ENCODE peak calls at places on chromosomes 7 and 10, in ten cellular contexts. D, S, T, Z, X, G, C, A, W and J are unnamed samples.
A peak's percentile ranks its signal among the peaks of the same experiment; 100 is the strongest.

GRCh38 chr7:3916146-3916545 is 615.1 kb downstream of the SDK1 start:
- DNase-seq in D (no peak), S (no peak), T (no peak), Z (no peak), X (peak; percentile 59), G (no peak), C (no peak), A (no peak), W (no peak), J (no peak)

GRCh38 chr10:110530131-110530831 is 32.6 kb downstream of the DUSP5 start:
- DNase-seq in D (peak; percentile 76), S (peak; percentile 45), T (no peak), Z (peak; percentile 63), X (peak; percentile 56), G (peak; percentile 84), C (peak; percentile 86), A (no peak), W (no peak), J (peak; percentile 78)

GRCh38 chr10:120511165-120511564 is 54.1 kb downstream of the PLPP4 start:
- DNase-seq in D (no peak), S (no peak), T (no peak), Z (no peak), X (peak; percentile 94), G (peak; percentile 26), C (no peak), A (no peak), W (no peak), J (no peak)

GRCh38 chr7:119761776-119762175 is 511.2 kb upstream of the KCND2 start:
- DNase-seq in D (no peak), S (no peak), T (no peak), Z (no peak), X (no peak), G (no peak), C (no peak), A (no peak), W (no peak), J (no peak)

GRCh38 chr7:140165422-140165821 is 11.4 kb downstream of the KDM7A start:
- DNase-seq in D (no peak), S (no peak), T (no peak), Z (no peak), X (peak; percentile 73), G (peak; percentile 83), C (no peak), A (no peak), W (no peak), J (no peak)

GRCh38 chr7:55438765-55439525 is 73.8 kb downstream of the LANCL2 start:
- DNase-seq in D (peak; percentile 79), S (no peak), T (no peak), Z (peak; percentile 75), X (peak; percentile 73), G (peak; percentile 35), C (peak; percentile 26), A (no peak), W (no peak), J (peak; percentile 69)

GRCh38 chr10:33335550-33335799 is 1.0 kb upstream of the NRP1 start:
- DNase-seq in D (peak; percentile 68), S (no peak), T (no peak), Z (no peak), X (no peak), G (no peak), C (peak; percentile 35), A (no peak), W (no peak), J (no peak)

GRCh38 chr7:1238363-1239331 is 6.0 kb downstream of the UNCX start:
- DNase-seq in D (no peak), S (no peak), T (no peak), Z (no peak), X (no peak), G (no peak), C (no peak), A (no peak), W (no peak), J (peak; percentile 32)

GRCh38 chr7:47342646-47343045 is 239.3 kb downstream of the TNS3 start:
- DNase-seq in D (no peak), S (no peak), T (no peak), Z (no peak), X (no peak), G (no peak), C (no peak), A (no peak), W (no peak), J (no peak)

GRCh38 chr7:30920021-30920583 is 8.4 kb downstream of the AQP1 start:
- DNase-seq in D (peak; percentile 33), S (no peak), T (no peak), Z (no peak), X (peak; percentile 50), G (peak; percentile 74), C (no peak), A (no peak), W (no peak), J (no peak)

GRCh38 chr10:132836248-132836831 is 50.4 kb upstream of the NKX6-2 start:
- DNase-seq in D (peak; percentile 69), S (no peak), T (no peak), Z (peak; percentile 85), X (no peak), G (peak; percentile 11), C (peak; percentile 50), A (no peak), W (no peak), J (peak; percentile 17)

GRCh38 chr7:37083311-37084096 is 359.2 kb upstream of the AOAH start:
- DNase-seq in D (peak; percentile 59), S (no peak), T (no peak), Z (peak; percentile 43), X (peak; percentile 60), G (peak; percentile 75), C (no peak), A (no peak), W (no peak), J (peak; percentile 80)

GRCh38 chr10:25707976-25708671 is 225.9 kb upstream of the MYO3A start:
- DNase-seq in D (no peak), S (no peak), T (no peak), Z (no peak), X (no peak), G (no peak), C (no peak), A (no peak), W (no peak), J (no peak)

GRCh38 chr7:64886956-64887545 is 16.0 kb upstream of the ZNF273 start:
- DNase-seq in D (no peak), S (no peak), T (no peak), Z (no peak), X (no peak), G (no peak), C (no peak), A (no peak), W (no peak), J (no peak)

GRCh38 chr10:31467791-31468535 is 148.9 kb downstream of the ZEB1 start:
- DNase-seq in D (peak; percentile 20), S (no peak), T (no peak), Z (peak; percentile 13), X (peak; percentile 20), G (no peak), C (peak; percentile 70), A (no peak), W (no peak), J (no peak)

GRCh38 chr7:101250324-101250723 is 5.4 kb upstream of the FIS1 start:
- DNase-seq in D (no peak), S (no peak), T (no peak), Z (no peak), X (no peak), G (no peak), C (no peak), A (no peak), W (no peak), J (no peak)

GRCh38 chr10:14583252-14583651 is 191.4 kb downstream of the FAM107B start:
- DNase-seq in D (no peak), S (no peak), T (peak; percentile 89), Z (no peak), X (no peak), G (no peak), C (no peak), A (no peak), W (no peak), J (no peak)

GRCh38 chr7:92158660-92159575 is 20.0 kb downstream of the LRRD1 start:
- DNase-seq in D (no peak), S (no peak), T (no peak), Z (no peak), X (peak; percentile 96), G (peak; percentile 93), C (no peak), A (no peak), W (no peak), J (no peak)

GRCh38 chr7:45638916-45639315 is 64.7 kb downstream of the ADCY1 start:
- DNase-seq in D (no peak), S (no peak), T (no peak), Z (no peak), X (no peak), G (no peak), C (no peak), A (no peak), W (no peak), J (no peak)

GRCh38 chr10:126876456-126876855 is 28.8 kb upstream of the DOCK1 start:
- DNase-seq in D (no peak), S (no peak), T (no peak), Z (no peak), X (peak; percentile 13), G (peak; percentile 15), C (no peak), A (no peak), W (no peak), J (no peak)

GRCh38 chr10:6203331-6204062 is 765 bp downstream of the PFKFB3 start:
- DNase-seq in D (peak; percentile 82), S (peak; percentile 77), T (peak; percentile 49), Z (peak; percentile 69), X (peak; percentile 56), G (peak; percentile 70), C (peak; percentile 90), A (peak; percentile 55), W (peak; percentile 59), J (peak; percentile 64)

GRCh38 chr10:48439031-48439430 is 132.6 kb downstream of the MAPK8 start:
- DNase-seq in D (no peak), S (no peak), T (no peak), Z (no peak), X (peak; percentile 82), G (peak; percentile 80), C (no peak), A (no peak), W (no peak), J (no peak)

GRCh38 chr10:132915411-132915810 is 27.0 kb downstream of the CFAP46 start:
- DNase-seq in D (peak; percentile 22), S (no peak), T (no peak), Z (no peak), X (no peak), G (no peak), C (no peak), A (no peak), W (no peak), J (no peak)

GRCh38 chr10:89373916-89374711 is 3.7 kb upstream of the IFIT1B start:
- DNase-seq in D (peak; percentile 70), S (no peak), T (no peak), Z (peak; percentile 75), X (peak; percentile 96), G (peak; percentile 96), C (no peak), A (peak; percentile 34), W (no peak), J (peak; percentile 84)

GRCh38 chr7:157987906-157988305 is 599.7 kb downstream of the PTPRN2 start:
- DNase-seq in D (no peak), S (no peak), T (no peak), Z (no peak), X (no peak), G (no peak), C (no peak), A (no peak), W (no peak), J (no peak)

GRCh38 chr7:7795736-7796135 is 77.3 kb upstream of the RPA3 start:
- DNase-seq in D (no peak), S (no peak), T (no peak), Z (no peak), X (peak; percentile 63), G (peak; percentile 73), C (no peak), A (no peak), W (no peak), J (no peak)

GRCh38 chr10:43377393-43377883 is 6.0 kb downstream of the FXYD4 start:
- DNase-seq in D (no peak), S (no peak), T (no peak), Z (no peak), X (no peak), G (no peak), C (peak; percentile 86), A (no peak), W (no peak), J (no peak)

GRCh38 chr10:16527452-16527851 is 5.8 kb upstream of the C1QL3 start:
- DNase-seq in D (no peak), S (no peak), T (no peak), Z (no peak), X (no peak), G (no peak), C (peak; percentile 38), A (no peak), W (no peak), J (no peak)